ENCODE peak calls at places on chromosomes 12 and 14, in six cellular contexts. E is testis, V is psoas muscle, I is neural progenitor cell, O is tibial nerve, W is choroid plexus epithelial cell. R is an unnamed sample.

GRCh38 chr12:89372584-89373370 is 20.5 kb upstream of the DUSP6 start:
- DNase-seq in E (no peak), W (no peak), O (no peak), I (no peak), V (no peak), R (no peak)

GRCh38 chr12:53750812-53751335 is 905 bp downstream of the CISTR start:
- DNase-seq in I (peak; percentile 67), V (peak; percentile 32), E (peak; percentile 41), W (no peak), O (no peak), R (no peak)

GRCh38 chr12:9761407-9761736 is 671 bp upstream of the CD69 start:
- DNase-seq in W (peak; percentile 26), O (no peak), V (no peak), I (no peak), E (no peak), R (no peak)

GRCh38 chr14:58746701-58747100 is 108.9 kb downstream of the DACT1 start:
- DNase-seq in W (no peak), E (no peak), O (no peak), I (no peak), V (no peak), R (no peak)

GRCh38 chr14:64518229-64518628 is 13.7 kb downstream of the ZBTB1 start:
- DNase-seq in I (no peak), W (no peak), E (no peak), V (no peak), O (no peak), R (no peak)

GRCh38 chr12:113203852-113204760 is 17.2 kb upstream of the TPCN1 start:
- DNase-seq in E (no peak), W (peak; percentile 42), V (no peak), O (no peak), I (no peak), R (no peak)

GRCh38 chr14:96567289-96567899 is 65.2 kb downstream of the PAPOLA start:
- DNase-seq in E (no peak), W (peak; percentile 66), O (no peak), V (no peak), I (peak; percentile 41), R (no peak)

GRCh38 chr14:70698288-70698687 is 56.6 kb downstream of the TTC9 start:
- DNase-seq in E (no peak), I (no peak), V (no peak), O (peak; percentile 25), W (peak; percentile 31), R (peak; percentile 19)

GRCh38 chr14:105020815-105021655 is at the start of gene CDCA4:
- DNase-seq in W (peak; percentile 96), E (peak; percentile 98), O (peak; percentile 96), I (peak; percentile 99), V (peak; percentile 98), R (peak; percentile 99)

GRCh38 chr12:2640709-2641108 is 154.1 kb upstream of the FKBP4 start:
- DNase-seq in W (peak; percentile 95), O (peak; percentile 22), V (peak; percentile 72), E (no peak), I (peak; percentile 30), R (peak; percentile 46)

GRCh38 chr12:20863056-20863455 is 52.6 kb downstream of the SLCO1B3 start:
- DNase-seq in O (no peak), E (no peak), I (peak; percentile 2), W (no peak), V (no peak), R (no peak)

GRCh38 chr12:110037315-110037714 is 11.0 kb downstream of the C12orf76 start:
- DNase-seq in W (no peak), V (no peak), E (no peak), I (no peak), O (no peak), R (no peak)

GRCh38 chr14:59630281-59630963 is 53.8 kb upstream of the CCDC175 start:
- DNase-seq in V (no peak), I (peak; percentile 82), W (peak; percentile 7), E (peak; percentile 43), O (no peak), R (no peak)

GRCh38 chr12:26471560-26471959 is 276.2 kb downstream of the SSPN start:
- DNase-seq in W (peak; percentile 64), O (no peak), I (no peak), E (no peak), V (no peak), R (no peak)

GRCh38 chr12:119988440-119988787 is 622 bp upstream of the BICDL1 start:
- DNase-seq in E (no peak), V (no peak), I (no peak), O (no peak), W (peak; percentile 53), R (no peak)

GRCh38 chr12:128959931-128960330 is 106.7 kb downstream of the GLT1D1 start:
- DNase-seq in W (no peak), O (no peak), V (no peak), E (no peak), I (no peak), R (no peak)

GRCh38 chr12:39103552-39104165 is 198.3 kb upstream of the CPNE8 start:
- DNase-seq in I (peak; percentile 85), W (peak; percentile 67), V (no peak), O (peak; percentile 37), E (peak; percentile 19), R (no peak)

GRCh38 chr12:107660230-107660629 is 25.4 kb upstream of the PWP1 start:
- DNase-seq in I (no peak), E (no peak), W (no peak), V (no peak), O (no peak), R (no peak)

GRCh38 chr14:99779751-99780150 is 13.5 kb upstream of the EML1 start:
- DNase-seq in O (no peak), V (no peak), E (no peak), I (no peak), W (peak; percentile 51), R (no peak)

GRCh38 chr12:101670007-101670671 is 27.3 kb upstream of the CHPT1 start:
- DNase-seq in E (peak; percentile 36), W (peak; percentile 85), O (peak; percentile 58), I (peak; percentile 50), V (peak; percentile 15), R (peak; percentile 41)

GRCh38 chr12:12927211-12928079 is 24.5 kb downstream of the GPRC5D start:
- DNase-seq in E (peak; percentile 89), I (no peak), V (no peak), O (no peak), W (peak; percentile 91), R (peak; percentile 88)

GRCh38 chr12:10896854-10897253 is 12.5 kb downstream of the TAS2R13 start:
- DNase-seq in V (no peak), I (no peak), W (no peak), O (no peak), E (no peak), R (no peak)

GRCh38 chr12:10900530-10900929 is 8.8 kb downstream of the TAS2R13 start:
- DNase-seq in O (no peak), W (no peak), V (no peak), E (no peak), I (no peak), R (no peak)

GRCh38 chr12:10900972-10901371 is 8.4 kb downstream of the TAS2R13 start:
- DNase-seq in E (no peak), O (no peak), I (no peak), W (no peak), V (no peak), R (no peak)

GRCh38 chr12:10904686-10905085 is 4.7 kb downstream of the TAS2R13 start:
- DNase-seq in W (no peak), E (no peak), I (no peak), O (no peak), V (no peak), R (no peak)

DNA sequence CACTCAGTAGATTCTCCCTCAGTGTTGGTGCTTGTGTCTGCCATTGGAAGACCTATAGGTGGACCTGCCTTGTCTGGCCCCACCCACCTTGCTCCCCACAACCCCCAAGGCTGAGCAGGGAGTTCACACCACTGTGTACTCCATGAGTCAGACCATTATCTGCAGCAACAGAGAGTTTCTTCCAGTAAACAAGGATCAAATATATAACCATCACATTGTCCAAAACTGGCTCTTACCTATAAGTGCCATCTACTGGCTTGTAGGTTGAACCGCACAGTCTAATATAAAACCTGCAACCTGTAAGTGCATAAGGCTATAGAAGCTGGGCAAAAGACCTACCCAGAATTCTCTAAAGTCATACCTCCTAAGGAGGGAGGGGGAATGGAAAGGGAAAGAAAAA is 7.9 kb downstream of the TAS2R13 start:
- DNase-seq in V (no peak), O (no peak), E (no peak), W (peak; percentile 26), I (no peak), R (no peak)
- TF ChIP-seq CTCF in V (no peak), O (no peak), E (no peak), W (peak; percentile 36), I (no peak), R (no peak)

GRCh38 chr14:41607119-41607785 is 576 bp downstream of the LRFN5 start:
- DNase-seq in I (peak; percentile 43), W (peak; percentile 32), E (no peak), O (no peak), V (no peak), R (peak; percentile 78)

GRCh38 chr14:41605550-41606248 is 977 bp upstream of the LRFN5 start:
- DNase-seq in V (no peak), O (no peak), E (peak; percentile 57), W (peak; percentile 56), I (peak; percentile 75), R (no peak)

GRCh38 chr14:41606249-41607118 is at the start of gene LRFN5:
- DNase-seq in E (peak; percentile 56), V (peak; percentile 36), O (no peak), W (peak; percentile 46), I (peak; percentile 67), R (peak; percentile 19)

GRCh38 chr14:41609704-41610183 is 3.1 kb downstream of the LRFN5 start:
- DNase-seq in V (peak; percentile 45), O (peak; percentile 43), W (peak; percentile 59), E (peak; percentile 86), I (peak; percentile 85), R (peak; percentile 47)

GRCh38 chr14:41607966-41608663 is 1.4 kb downstream of the LRFN5 start:
- DNase-seq in O (no peak), E (no peak), V (peak; percentile 21), W (peak; percentile 11), I (peak; percentile 44), R (peak; percentile 82)
- H3K4me3 ChIP-seq in O (peak overlapping the region; percentile 74), E (peak overlapping the region; percentile 67), V (peak overlapping the region; percentile 64), W (peak overlapping the region; percentile 70), I (peak overlapping the region; percentile 71), R (peak overlapping the region; percentile 5)

GRCh38 chr12:96247567-96247962 is 53.4 kb downstream of the ELK3 start:
- DNase-seq in I (no peak), O (no peak), E (no peak), V (no peak), W (no peak), R (peak; percentile 52)
- TF ChIP-seq CTCF in I (no peak), O (no peak), E (no peak), V (no peak), W (no peak), R (no peak)

GRCh38 chr14:68281497-68281896 is 461.9 kb downstream of the RAD51B start:
- DNase-seq in W (no peak), V (no peak), O (no peak), I (no peak), E (no peak), R (no peak)

GRCh38 chr14:68278568-68279436 is 459.2 kb downstream of the RAD51B start:
- DNase-seq in I (no peak), O (no peak), V (no peak), E (no peak), W (peak; percentile 61), R (peak; percentile 36)

GRCh38 chr14:68279777-68280233 is 460.2 kb downstream of the RAD51B start:
- DNase-seq in I (no peak), W (no peak), O (no peak), V (no peak), E (no peak), R (no peak)

GRCh38 chr14:68282479-68283377 is 463.1 kb downstream of the RAD51B start:
- DNase-seq in E (no peak), I (no peak), W (no peak), O (no peak), V (no peak), R (no peak)

GRCh38 chr14:68279437-68279720 is 459.8 kb downstream of the RAD51B start:
- DNase-seq in E (no peak), I (no peak), V (no peak), O (no peak), W (no peak), R (no peak)
- H3K4me3 ChIP-seq in E (no peak overlapping the region), I (no peak overlapping the region), V (no peak overlapping the region), O (no peak overlapping the region), W (no peak overlapping the region), R (no peak overlapping the region)